ENCODE peak calls at places on chromosomes 2 and 18, in four cellular contexts. One of them, this sample, is unnamed. For H3K36me3, the result is how much of the 10 kb centered on the place peaks cover.

GRCh38 chr2:206915136-206915535 is 24.2 kb upstream of the CPO start:
- DNase-seq in fibroblast of lung: peak
- DNase-seq in hepatocyte: peak
- DNase-seq in cardiac muscle cell: peak
- DNase-seq in this sample: no peak

GRCh38 chr2:154689158-154689557 is 9.3 kb upstream of the KCNJ3 start:
- DNase-seq in fibroblast of lung: no peak
- DNase-seq in hepatocyte: no peak
- DNase-seq in cardiac muscle cell: no peak
- DNase-seq in this sample: no peak

GRCh38 chr2:132469095-132469494 is 52.5 kb downstream of the GPR39 start:
- DNase-seq in fibroblast of lung: no peak
- DNase-seq in hepatocyte: no peak
- DNase-seq in cardiac muscle cell: no peak
- DNase-seq in this sample: no peak

GRCh38 chr18:67417864-67418523 is 98.5 kb downstream of the DSEL start:
- DNase-seq in fibroblast of lung: peak
- DNase-seq in hepatocyte: peak
- DNase-seq in cardiac muscle cell: peak
- DNase-seq in this sample: no peak

GRCh38 chr2:199147216-199147615 is 310.5 kb downstream of the SATB2 start:
- DNase-seq in fibroblast of lung: no peak
- DNase-seq in hepatocyte: no peak
- DNase-seq in cardiac muscle cell: no peak
- DNase-seq in this sample: no peak

GRCh38 chr2:46970334-46971288 is 55.0 kb upstream of the MCFD2 start:
- DNase-seq in fibroblast of lung: peak
- DNase-seq in hepatocyte: peak
- DNase-seq in cardiac muscle cell: peak
- DNase-seq in this sample: no peak

GRCh38 chr2:152676461-152676860 is 40.8 kb downstream of the PRPF40A start:
- DNase-seq in fibroblast of lung: no peak
- DNase-seq in hepatocyte: no peak
- DNase-seq in cardiac muscle cell: no peak
- DNase-seq in this sample: no peak

GRCh38 chr18:55779711-55780590 is 192.0 kb upstream of the TCF4 start:
- DNase-seq in fibroblast of lung: no peak
- DNase-seq in hepatocyte: peak
- DNase-seq in cardiac muscle cell: peak
- DNase-seq in this sample: peak

GRCh38 chr18:2906522-2907458 is 60.0 kb downstream of the EMILIN2 start:
- DNase-seq in fibroblast of lung: no peak
- DNase-seq in hepatocyte: peak
- DNase-seq in cardiac muscle cell: peak
- DNase-seq in this sample: peak

GRCh38 chr2:202196727-202197126 is 41.7 kb downstream of the SUMO1 start:
- DNase-seq in fibroblast of lung: no peak
- DNase-seq in hepatocyte: no peak
- DNase-seq in cardiac muscle cell: no peak
- DNase-seq in this sample: no peak

GRCh38 chr2:235745597-235745996 is 251.8 kb downstream of the AGAP1 start:
- DNase-seq in fibroblast of lung: peak
- DNase-seq in hepatocyte: no peak
- DNase-seq in cardiac muscle cell: no peak
- DNase-seq in this sample: no peak

GRCh38 chr2:232142049-232142448 is 180.5 kb downstream of the DIS3L2 start:
- DNase-seq in fibroblast of lung: peak
- DNase-seq in hepatocyte: peak
- DNase-seq in cardiac muscle cell: peak
- DNase-seq in this sample: no peak

GRCh38 chr2:215966951-215967350 is 46.4 kb downstream of the MREG start:
- DNase-seq in fibroblast of lung: no peak
- DNase-seq in hepatocyte: no peak
- DNase-seq in cardiac muscle cell: no peak
- DNase-seq in this sample: no peak

GRCh38 chr2:194495046-194495445 is 1162.0 kb upstream of the SLC39A10 start:
- DNase-seq in fibroblast of lung: no peak
- DNase-seq in hepatocyte: no peak
- DNase-seq in cardiac muscle cell: no peak
- DNase-seq in this sample: no peak

GRCh38 chr18:69898241-69898861 is 49.3 kb downstream of the CD226 start:
- DNase-seq in fibroblast of lung: no peak
- DNase-seq in hepatocyte: no peak
- DNase-seq in cardiac muscle cell: peak
- DNase-seq in this sample: no peak

GRCh38 chr2:80238692-80239469 is 65.7 kb downstream of the LRRTM1 start:
- DNase-seq in fibroblast of lung: peak
- DNase-seq in hepatocyte: peak
- DNase-seq in cardiac muscle cell: peak
- DNase-seq in this sample: no peak

GRCh38 chr2:171523339-171523931 is 1.2 kb downstream of the CYBRD1 start:
- DNase-seq in fibroblast of lung: peak
- DNase-seq in hepatocyte: peak
- DNase-seq in cardiac muscle cell: peak
- DNase-seq in this sample: peak

GRCh38 chr2:69465513-69466456 is 28.6 kb upstream of the NFU1 start:
- DNase-seq in fibroblast of lung: no peak
- DNase-seq in hepatocyte: no peak
- DNase-seq in cardiac muscle cell: peak
- DNase-seq in this sample: peak

GRCh38 chr2:150679456-150680120 is 192.1 kb upstream of the RND3 start:
- DNase-seq in fibroblast of lung: no peak
- DNase-seq in hepatocyte: no peak
- DNase-seq in cardiac muscle cell: peak
- DNase-seq in this sample: no peak

GRCh38 chr18:63540131-63540530 is 2.0 kb upstream of the SERPINB12 start:
- DNase-seq in fibroblast of lung: no peak
- DNase-seq in hepatocyte: no peak
- DNase-seq in cardiac muscle cell: peak
- DNase-seq in this sample: no peak

GRCh38 chr2:215828528-215829184 is 184.7 kb downstream of the MREG start:
- DNase-seq in fibroblast of lung: peak
- DNase-seq in hepatocyte: peak
- DNase-seq in cardiac muscle cell: peak
- DNase-seq in this sample: peak

GRCh38 chr2:98408155-98408554 is 36.5 kb upstream of the INPP4A start:
- DNase-seq in fibroblast of lung: no peak
- DNase-seq in hepatocyte: no peak
- DNase-seq in cardiac muscle cell: no peak
- DNase-seq in this sample: no peak

GRCh38 chr2:218397502-218398436 is 1.9 kb upstream of the CTDSP1 start:
- DNase-seq in fibroblast of lung: peak
- DNase-seq in hepatocyte: peak
- DNase-seq in cardiac muscle cell: peak
- DNase-seq in this sample: peak

GRCh38 chr2:125070726-125071505 is 1045.8 kb downstream of the CNTNAP5 start:
- DNase-seq in fibroblast of lung: no peak
- DNase-seq in hepatocyte: no peak
- DNase-seq in cardiac muscle cell: no peak
- DNase-seq in this sample: no peak

GRCh38 chr2:127514076-127514475 is 12.2 kb downstream of the IWS1 start:
- DNase-seq in fibroblast of lung: no peak
- DNase-seq in hepatocyte: no peak
- DNase-seq in cardiac muscle cell: no peak
- DNase-seq in this sample: no peak
- H3K36me3 ChIP-seq in fibroblast of lung: under half
- H3K36me3 ChIP-seq in hepatocyte: under half
- H3K36me3 ChIP-seq in cardiac muscle cell: under half
- H3K36me3 ChIP-seq in this sample: under half

GRCh38 chr2:211822686-211823335 is 715.8 kb downstream of the ERBB4 start:
- DNase-seq in fibroblast of lung: no peak
- DNase-seq in hepatocyte: no peak
- DNase-seq in cardiac muscle cell: no peak
- DNase-seq in this sample: no peak
- H3K27ac ChIP-seq in fibroblast of lung: no peak
- H3K27ac ChIP-seq in hepatocyte: no peak
- H3K27ac ChIP-seq in cardiac muscle cell: no peak
- H3K27ac ChIP-seq in this sample: no peak

DNA sequence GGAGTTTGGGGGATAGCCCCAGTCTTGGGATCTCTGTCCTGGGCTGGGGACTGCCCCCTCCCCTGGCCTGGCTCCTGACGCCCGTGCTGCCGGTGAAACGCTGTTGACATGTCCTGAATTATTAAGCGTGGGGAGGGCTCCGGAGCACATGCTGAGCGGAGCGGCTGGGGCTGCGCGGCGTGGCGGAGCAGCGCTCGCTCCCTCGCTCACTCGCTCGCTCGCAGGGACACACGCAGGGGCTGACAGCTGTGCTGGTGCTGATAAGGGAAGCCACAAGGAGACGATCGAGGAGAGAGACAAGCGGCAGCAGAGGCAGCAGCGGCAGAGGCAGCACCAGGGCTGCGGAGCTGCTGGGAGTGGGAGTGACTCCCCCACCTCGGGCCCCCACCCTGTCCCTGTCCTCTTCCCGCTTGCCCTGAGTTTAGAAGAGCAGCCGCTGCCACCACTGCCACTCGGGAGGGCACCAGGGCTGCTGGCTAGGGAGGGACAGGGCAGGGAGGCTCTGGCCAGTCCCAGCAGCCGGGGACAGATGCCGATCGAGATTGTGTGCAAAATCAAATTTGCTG is at the start of gene ASIC4:
- DNase-seq in fibroblast of lung: no peak
- DNase-seq in hepatocyte: no peak
- DNase-seq in cardiac muscle cell: peak
- DNase-seq in this sample: no peak
- H3K4me3 ChIP-seq in fibroblast of lung: no peak
- H3K4me3 ChIP-seq in hepatocyte: no peak
- H3K4me3 ChIP-seq in cardiac muscle cell: peak
- H3K4me3 ChIP-seq in this sample: no peak

GRCh38 chr2:70680735-70681134 is 87.3 kb downstream of the ADD2 start:
- DNase-seq in fibroblast of lung: no peak
- DNase-seq in hepatocyte: no peak
- DNase-seq in cardiac muscle cell: no peak
- DNase-seq in this sample: no peak
- H3K36me3 ChIP-seq in fibroblast of lung: under half
- H3K36me3 ChIP-seq in hepatocyte: under half
- H3K36me3 ChIP-seq in cardiac muscle cell: under half
- H3K36me3 ChIP-seq in this sample: under half

DNA sequence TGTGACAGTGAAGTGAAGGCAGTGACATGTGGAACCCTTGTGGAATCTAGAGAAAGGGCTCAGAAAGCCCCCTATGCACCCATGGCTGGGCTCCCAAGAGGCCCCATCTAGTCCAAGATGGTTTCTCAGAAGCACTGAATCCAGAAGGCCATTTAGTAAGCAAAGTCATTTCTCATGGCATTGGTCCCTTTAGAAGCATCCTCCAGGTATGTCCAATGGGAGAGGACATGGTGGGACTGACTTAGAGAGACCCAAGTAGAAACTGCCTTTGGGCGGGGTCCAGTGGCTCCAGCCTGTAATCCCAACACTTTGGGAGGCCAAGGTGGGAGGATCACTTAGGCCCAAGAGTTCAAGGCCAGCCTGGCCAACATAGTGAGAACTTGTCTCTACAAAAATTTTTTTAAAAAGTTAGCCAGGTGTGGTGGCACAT is 72.5 kb upstream of the RMDN2 start:
- DNase-seq in fibroblast of lung: no peak
- DNase-seq in hepatocyte: no peak
- DNase-seq in cardiac muscle cell: no peak
- DNase-seq in this sample: no peak
- H3K27ac ChIP-seq in fibroblast of lung: no peak
- H3K27ac ChIP-seq in hepatocyte: no peak
- H3K27ac ChIP-seq in cardiac muscle cell: no peak
- H3K27ac ChIP-seq in this sample: peak

DNA sequence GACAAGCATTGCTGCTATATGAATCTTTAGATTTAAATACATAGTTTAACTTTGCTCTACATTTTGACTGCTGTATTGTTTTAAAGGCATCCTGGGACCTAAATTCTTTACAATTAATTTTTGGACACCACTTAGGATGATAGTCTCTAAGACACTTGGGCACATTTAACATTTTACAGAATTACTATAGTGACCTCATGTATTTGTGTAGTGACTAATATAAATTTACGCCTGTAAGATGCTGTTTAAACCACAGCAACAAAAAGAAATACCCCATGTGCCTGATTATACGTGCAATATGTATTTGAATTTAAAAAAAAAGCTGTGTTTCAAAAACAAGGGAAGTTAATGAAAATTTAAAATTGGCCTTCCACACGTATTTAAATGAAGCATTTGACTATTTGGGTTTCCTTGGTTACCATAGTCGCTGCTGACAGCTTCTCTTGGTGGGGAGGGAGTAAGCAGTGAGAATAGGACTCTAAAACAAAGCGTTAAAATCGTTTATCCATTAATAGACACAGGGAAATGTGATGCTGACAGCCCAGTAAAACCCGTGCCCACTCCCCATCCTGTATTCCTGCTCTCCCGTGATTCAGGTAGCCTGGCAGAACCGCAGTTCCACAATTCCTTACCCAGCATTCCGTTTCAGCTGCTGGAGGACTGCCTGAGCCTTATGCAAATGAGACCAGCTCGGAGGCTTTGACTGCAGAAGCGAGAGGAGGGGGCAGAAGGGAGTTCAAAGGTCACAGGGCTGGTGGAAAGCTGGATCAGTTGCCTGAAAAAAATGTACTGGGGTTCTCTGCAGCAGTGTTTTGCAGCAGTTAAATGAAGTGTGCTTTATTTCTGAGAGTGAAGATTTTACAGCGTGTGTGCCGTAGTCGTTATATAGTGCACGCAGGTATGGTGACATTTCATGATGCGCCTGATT is 104.3 kb downstream of the CSRNP3 start:
- DNase-seq in fibroblast of lung: peak
- DNase-seq in hepatocyte: peak
- DNase-seq in cardiac muscle cell: peak
- DNase-seq in this sample: peak
- H3K4me3 ChIP-seq in fibroblast of lung: no peak
- H3K4me3 ChIP-seq in hepatocyte: peak
- H3K4me3 ChIP-seq in cardiac muscle cell: peak
- H3K4me3 ChIP-seq in this sample: peak

DNA sequence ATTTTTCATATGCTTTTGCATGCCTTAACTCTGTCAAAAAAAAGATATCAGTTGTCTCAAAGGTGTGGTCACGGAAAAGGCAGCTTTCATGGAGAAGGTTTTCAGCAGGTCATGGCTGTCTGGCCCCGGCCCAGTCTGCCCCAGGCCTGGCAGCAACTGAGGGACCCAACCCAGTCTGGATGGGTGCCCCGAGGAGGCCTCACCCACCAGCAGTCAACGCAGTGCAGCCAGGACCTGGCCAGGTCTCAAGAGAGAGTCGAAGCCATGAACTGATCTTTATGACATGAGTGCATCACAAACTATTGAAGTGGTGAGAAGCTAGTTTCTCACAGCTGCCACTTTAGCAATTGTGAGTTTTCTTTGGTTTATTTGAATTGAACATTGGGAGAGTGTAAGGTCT is 7.9 kb downstream of the TUBB6 start:
- DNase-seq in fibroblast of lung: no peak
- DNase-seq in hepatocyte: no peak
- DNase-seq in cardiac muscle cell: no peak
- DNase-seq in this sample: no peak
- H3K36me3 ChIP-seq in fibroblast of lung: under half
- H3K36me3 ChIP-seq in hepatocyte: under half
- H3K36me3 ChIP-seq in cardiac muscle cell: under half
- H3K36me3 ChIP-seq in this sample: under half

This sample was measured in aorta.